ENCODE peak calls at places on chromosomes 6 and 20, in four cellular contexts. One of them, this sample, is unnamed.

GRCh38 chr6:34580707-34581560 is 24.8 kb upstream of the SPDEF start:
- DNase-seq in GM20000: no peak
- DNase-seq in cardiac fibroblast: no peak
- DNase-seq in PC-9: no peak
- DNase-seq in this sample: no peak

GRCh38 chr20:12207875-12208274 is 290.2 kb downstream of the BTBD3 start:
- DNase-seq in PC-9: no peak
- DNase-seq in cardiac fibroblast: peak
- DNase-seq in GM20000: no peak
- DNase-seq in this sample: peak

GRCh38 chr6:37190159-37190535 is 20.2 kb downstream of the PIM1 start:
- DNase-seq in GM20000: no peak
- DNase-seq in PC-9: no peak
- DNase-seq in cardiac fibroblast: no peak
- DNase-seq in this sample: no peak

GRCh38 chr6:25311251-25311910 is 32.2 kb downstream of the CARMIL1 start:
- DNase-seq in PC-9: peak
- DNase-seq in GM20000: no peak
- DNase-seq in cardiac fibroblast: peak
- DNase-seq in this sample: no peak

GRCh38 chr6:129844118-129844891 is 16.8 kb downstream of the TMEM244 start:
- DNase-seq in cardiac fibroblast: peak
- DNase-seq in PC-9: peak
- DNase-seq in GM20000: no peak
- DNase-seq in this sample: no peak

GRCh38 chr6:41693281-41693838 is 42.0 kb downstream of the TFEB start:
- DNase-seq in PC-9: no peak
- DNase-seq in GM20000: no peak
- DNase-seq in cardiac fibroblast: no peak
- DNase-seq in this sample: no peak

GRCh38 chr6:42450314-42451145 is 1.2 kb downstream of the TRERF1 start:
- DNase-seq in cardiac fibroblast: peak
- DNase-seq in GM20000: no peak
- DNase-seq in PC-9: no peak
- DNase-seq in this sample: peak

GRCh38 chr6:21846541-21847451 is 253.2 kb downstream of the SOX4 start:
- DNase-seq in cardiac fibroblast: peak
- DNase-seq in GM20000: no peak
- DNase-seq in PC-9: peak
- DNase-seq in this sample: no peak

GRCh38 chr20:48115511-48115910 is 330.2 kb upstream of the SULF2 start:
- DNase-seq in cardiac fibroblast: no peak
- DNase-seq in GM20000: no peak
- DNase-seq in PC-9: no peak
- DNase-seq in this sample: no peak

GRCh38 chr6:168370310-168370991 is 50.9 kb upstream of the DACT2 start:
- DNase-seq in GM20000: peak
- DNase-seq in PC-9: no peak
- DNase-seq in cardiac fibroblast: peak
- DNase-seq in this sample: peak

GRCh38 chr6:130018830-130019795 is 732 bp downstream of the L3MBTL3 start:
- DNase-seq in cardiac fibroblast: peak
- DNase-seq in PC-9: no peak
- DNase-seq in GM20000: peak
- DNase-seq in this sample: peak

GRCh38 chr6:152225231-152225934 is 411.8 kb downstream of the SYNE1 start:
- DNase-seq in cardiac fibroblast: no peak
- DNase-seq in PC-9: no peak
- DNase-seq in GM20000: no peak
- DNase-seq in this sample: no peak

GRCh38 chr20:55472704-55473103 is 532.6 kb downstream of the CBLN4 start:
- DNase-seq in GM20000: no peak
- DNase-seq in cardiac fibroblast: no peak
- DNase-seq in PC-9: no peak
- DNase-seq in this sample: no peak

GRCh38 chr20:32984631-32985354 is 19.4 kb downstream of the SUN5 start:
- DNase-seq in GM20000: no peak
- DNase-seq in cardiac fibroblast: no peak
- DNase-seq in PC-9: no peak
- DNase-seq in this sample: no peak

GRCh38 chr20:62717933-62718332 is 9.3 kb downstream of the NTSR1 start:
- DNase-seq in PC-9: no peak
- DNase-seq in cardiac fibroblast: no peak
- DNase-seq in GM20000: no peak
- DNase-seq in this sample: no peak

GRCh38 chr6:120279706-120280105 is 930.1 kb upstream of the MAN1A1 start:
- DNase-seq in GM20000: no peak
- DNase-seq in cardiac fibroblast: no peak
- DNase-seq in PC-9: no peak
- DNase-seq in this sample: no peak

GRCh38 chr6:158674342-158674969 is 24.6 kb downstream of the SYTL3 start:
- DNase-seq in GM20000: no peak
- DNase-seq in cardiac fibroblast: no peak
- DNase-seq in PC-9: no peak
- DNase-seq in this sample: no peak

GRCh38 chr6:80439721-80440488 is 333.4 kb downstream of the BCKDHB start:
- DNase-seq in PC-9: peak
- DNase-seq in cardiac fibroblast: no peak
- DNase-seq in GM20000: no peak
- DNase-seq in this sample: no peak

GRCh38 chr6:127879685-127880084 is 21.2 kb downstream of the THEMIS start:
- DNase-seq in cardiac fibroblast: peak
- DNase-seq in PC-9: no peak
- DNase-seq in GM20000: no peak
- DNase-seq in this sample: no peak

GRCh38 chr6:158923801-158924498 is 76.1 kb downstream of the RSPH3 start:
- DNase-seq in PC-9: no peak
- DNase-seq in cardiac fibroblast: no peak
- DNase-seq in GM20000: no peak
- DNase-seq in this sample: no peak

GRCh38 chr20:35490736-35491181 is 35.4 kb downstream of the CEP250 start:
- DNase-seq in GM20000: peak
- DNase-seq in cardiac fibroblast: no peak
- DNase-seq in PC-9: no peak
- DNase-seq in this sample: peak

GRCh38 chr6:137181876-137182653 is 8.6 kb upstream of the IL22RA2 start:
- DNase-seq in cardiac fibroblast: no peak
- DNase-seq in GM20000: no peak
- DNase-seq in PC-9: no peak
- DNase-seq in this sample: no peak

GRCh38 chr20:19661717-19662637 is 96.1 kb upstream of the RIN2 start:
- DNase-seq in cardiac fibroblast: peak
- DNase-seq in GM20000: peak
- DNase-seq in PC-9: peak
- DNase-seq in this sample: peak

GRCh38 chr20:21693322-21693721 is 12.1 kb upstream of the PAX1 start:
- DNase-seq in cardiac fibroblast: no peak
- DNase-seq in GM20000: no peak
- DNase-seq in PC-9: no peak
- DNase-seq in this sample: no peak
- TF ChIP-seq CTCF in cardiac fibroblast: no peak
- TF ChIP-seq CTCF in GM20000: peak
- TF ChIP-seq CTCF in PC-9: no peak
- TF ChIP-seq CTCF in this sample: no peak

DNA sequence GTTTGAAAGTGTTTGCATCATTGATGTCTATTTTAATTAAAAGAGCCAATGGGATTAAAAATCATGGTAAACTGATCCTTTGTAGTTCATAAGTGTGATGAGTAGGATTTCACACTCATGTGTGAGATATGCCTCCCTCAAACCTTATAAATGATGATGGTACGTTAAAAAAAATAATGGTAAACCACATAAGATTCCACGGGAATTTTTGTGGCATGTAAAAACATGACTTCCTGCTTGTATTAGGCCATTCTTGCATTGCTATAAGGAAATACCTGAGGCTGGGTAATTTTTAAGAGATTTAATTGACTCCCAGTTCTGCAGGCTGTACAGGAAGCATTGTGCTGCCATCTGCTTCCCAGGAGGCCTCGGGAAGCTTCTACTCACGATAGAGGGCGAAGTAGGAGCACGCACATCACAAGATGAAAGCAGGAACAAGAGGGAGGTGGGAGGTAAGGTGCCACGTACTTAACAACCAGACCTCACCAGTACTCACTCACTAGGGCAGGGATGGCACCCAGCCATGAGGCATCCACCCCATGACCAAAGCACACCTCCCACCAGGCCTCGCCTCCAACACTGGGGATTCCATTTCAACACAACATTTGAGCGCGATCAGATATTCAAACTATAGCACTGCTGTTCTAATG is 187.6 kb upstream of the QKI start:
- DNase-seq in PC-9: no peak
- DNase-seq in cardiac fibroblast: peak
- DNase-seq in GM20000: no peak
- DNase-seq in this sample: no peak
- TF ChIP-seq CTCF in PC-9: no peak
- TF ChIP-seq CTCF in cardiac fibroblast: no peak
- TF ChIP-seq CTCF in GM20000: no peak
- TF ChIP-seq CTCF in this sample: no peak

DNA sequence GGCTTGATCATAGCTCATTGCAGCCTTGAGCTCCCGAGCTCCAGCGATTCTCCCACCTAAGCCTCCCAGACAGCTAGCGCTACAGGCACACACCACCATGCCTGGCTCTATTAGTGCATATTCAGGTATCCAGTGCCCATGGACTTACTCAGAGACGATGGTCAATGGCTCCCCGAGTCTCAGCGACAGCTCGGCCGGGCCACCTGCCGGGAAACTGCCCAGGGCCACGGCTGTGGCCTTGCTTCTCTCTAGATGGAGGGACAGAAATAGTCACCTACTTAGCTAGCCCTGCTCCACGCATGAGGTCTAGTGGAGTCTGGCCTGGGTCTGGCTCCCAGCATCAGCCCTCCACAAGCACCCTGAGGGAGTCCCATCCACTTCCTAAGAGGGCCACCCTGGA is 11.7 kb downstream of the SLA2 start:
- DNase-seq in PC-9: no peak
- DNase-seq in cardiac fibroblast: no peak
- DNase-seq in GM20000: no peak
- DNase-seq in this sample: no peak
- TF ChIP-seq CTCF in PC-9: no peak
- TF ChIP-seq CTCF in cardiac fibroblast: no peak
- TF ChIP-seq CTCF in GM20000: no peak
- TF ChIP-seq CTCF in this sample: no peak

GRCh38 chr6:43457643-43458042 is 2.3 kb upstream of the DLK2 start:
- DNase-seq in GM20000: no peak
- DNase-seq in PC-9: no peak
- DNase-seq in cardiac fibroblast: no peak
- DNase-seq in this sample: no peak
- TF ChIP-seq CTCF in GM20000: no peak
- TF ChIP-seq CTCF in PC-9: peak
- TF ChIP-seq CTCF in cardiac fibroblast: no peak
- TF ChIP-seq CTCF in this sample: no peak

DNA sequence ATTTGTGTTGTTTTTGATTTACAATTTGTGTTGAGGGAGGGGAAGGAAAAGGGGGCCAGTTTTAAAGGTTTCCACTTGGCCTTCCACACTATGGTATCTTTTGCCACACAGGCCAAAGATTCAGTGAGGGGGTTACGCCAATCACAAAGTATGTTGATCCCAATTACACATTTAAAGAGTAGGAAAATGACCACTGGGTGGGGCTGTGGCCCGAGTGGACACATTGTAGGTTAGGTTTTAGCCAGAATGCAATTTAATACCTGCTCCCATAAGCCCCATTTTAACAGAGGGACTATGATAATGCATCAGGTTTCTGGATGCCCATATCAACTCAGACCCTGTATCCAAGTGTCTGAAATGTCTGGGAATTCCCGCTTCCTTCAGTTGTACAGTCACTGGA is 15.6 kb downstream of the VGLL2 start:
- DNase-seq in PC-9: no peak
- DNase-seq in GM20000: no peak
- DNase-seq in cardiac fibroblast: no peak
- DNase-seq in this sample: no peak
- TF ChIP-seq CTCF in PC-9: peak
- TF ChIP-seq CTCF in GM20000: no peak
- TF ChIP-seq CTCF in cardiac fibroblast: peak
- TF ChIP-seq CTCF in this sample: no peak

DNA sequence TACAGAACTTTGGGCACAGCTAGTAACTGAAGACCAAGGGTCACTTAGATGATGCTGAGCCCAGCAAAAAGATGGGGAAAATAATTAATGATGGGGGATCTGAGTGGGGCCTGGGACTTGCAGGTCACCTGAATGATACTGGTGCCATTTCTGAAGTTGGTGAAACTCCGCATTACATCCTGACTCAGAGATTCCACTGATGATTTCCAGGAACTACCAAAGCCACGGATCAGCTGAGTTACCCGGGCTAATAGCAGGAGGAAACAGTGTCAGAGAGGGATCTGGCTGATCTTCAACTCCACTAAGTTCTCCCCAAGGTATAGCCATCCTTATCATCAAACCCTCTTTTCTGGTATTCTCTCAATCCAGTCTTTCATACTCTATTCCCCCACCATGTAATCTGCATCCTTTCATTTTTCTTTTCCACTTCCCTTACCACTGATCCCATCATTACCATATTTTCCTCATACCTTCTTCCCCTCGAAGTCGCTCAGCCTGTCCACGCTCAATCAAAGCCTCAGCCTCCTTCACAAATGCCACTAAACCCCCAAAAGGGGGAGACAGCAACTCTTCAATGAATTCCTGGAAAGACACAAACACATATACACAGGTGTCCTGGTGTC is 20.2 kb downstream of the VPS52 start:
- DNase-seq in PC-9: no peak
- DNase-seq in cardiac fibroblast: no peak
- DNase-seq in GM20000: no peak
- DNase-seq in this sample: no peak
- TF ChIP-seq CTCF in PC-9: no peak
- TF ChIP-seq CTCF in cardiac fibroblast: no peak
- TF ChIP-seq CTCF in GM20000: no peak
- TF ChIP-seq CTCF in this sample: no peak

GRCh38 chr6:108840919-108841318 is 7.3 kb upstream of the ARMC2 start:
- DNase-seq in cardiac fibroblast: no peak
- DNase-seq in GM20000: no peak
- DNase-seq in PC-9: no peak
- DNase-seq in this sample: no peak

GRCh38 chr6:108837236-108837971 is 10.8 kb upstream of the ARMC2 start:
- DNase-seq in cardiac fibroblast: no peak
- DNase-seq in PC-9: peak
- DNase-seq in GM20000: no peak
- DNase-seq in this sample: peak

GRCh38 chr6:108836061-108836460 is 12.2 kb upstream of the ARMC2 start:
- DNase-seq in PC-9: peak
- DNase-seq in GM20000: no peak
- DNase-seq in cardiac fibroblast: peak
- DNase-seq in this sample: no peak

GRCh38 chr6:108839068-108839467 is 9.2 kb upstream of the ARMC2 start:
- DNase-seq in GM20000: no peak
- DNase-seq in cardiac fibroblast: no peak
- DNase-seq in PC-9: no peak
- DNase-seq in this sample: no peak

GRCh38 chr6:108838101-108838717 is 10.0 kb upstream of the ARMC2 start:
- DNase-seq in GM20000: no peak
- DNase-seq in PC-9: peak
- DNase-seq in cardiac fibroblast: no peak
- DNase-seq in this sample: no peak
- TF ChIP-seq CTCF in GM20000: no peak
- TF ChIP-seq CTCF in PC-9: no peak
- TF ChIP-seq CTCF in cardiac fibroblast: peak
- TF ChIP-seq CTCF in this sample: no peak

GRCh38 chr6:97919631-97920030 is 636.6 kb upstream of the MMS22L start:
- DNase-seq in GM20000: no peak
- DNase-seq in PC-9: no peak
- DNase-seq in cardiac fibroblast: no peak
- DNase-seq in this sample: no peak

GRCh38 chr6:97923249-97923648 is 640.2 kb upstream of the MMS22L start:
- DNase-seq in GM20000: no peak
- DNase-seq in cardiac fibroblast: no peak
- DNase-seq in PC-9: no peak
- DNase-seq in this sample: no peak

GRCh38 chr6:97925504-97925903 is 642.5 kb upstream of the MMS22L start:
- DNase-seq in GM20000: no peak
- DNase-seq in PC-9: no peak
- DNase-seq in cardiac fibroblast: no peak
- DNase-seq in this sample: no peak
- TF ChIP-seq CTCF in GM20000: no peak
- TF ChIP-seq CTCF in PC-9: peak
- TF ChIP-seq CTCF in cardiac fibroblast: no peak
- TF ChIP-seq CTCF in this sample: no peak